ENCODE peak calls at places on chromosomes 12 and 14, in eight cellular contexts. G, A, P, I, U, L, W and K are unnamed samples.

GRCh38 chr12:54126696-54127537 is 61.9 kb downstream of the SMUG1 start:
- DNase-seq in G (peak), A (no peak), P (no peak), I (peak), U (no peak), L (no peak), W (peak), K (no peak)

GRCh38 chr14:63770187-63770807 is 42.4 kb upstream of the SGPP1 start:
- DNase-seq in G (peak), A (peak), P (peak), I (peak), U (peak), L (no peak), W (no peak), K (no peak)

GRCh38 chr14:47678157-47678556 is 2.8 kb upstream of the MDGA2 start:
- DNase-seq in G (no peak), A (no peak), P (no peak), I (no peak), U (no peak), L (no peak), W (no peak), K (no peak)

GRCh38 chr12:1739368-1739767 is 48.5 kb downstream of the ADIPOR2 start:
- DNase-seq in G (no peak), A (no peak), P (no peak), I (no peak), U (no peak), L (no peak), W (no peak), K (no peak)

GRCh38 chr14:24059841-24060388 is 8.1 kb downstream of the CARMIL3 start:
- DNase-seq in G (no peak), A (no peak), P (no peak), I (no peak), U (no peak), L (no peak), W (no peak), K (no peak)

GRCh38 chr12:80059875-80060274 is 39.5 kb upstream of the OTOGL start:
- DNase-seq in G (no peak), A (no peak), P (no peak), I (no peak), U (no peak), L (no peak), W (no peak), K (no peak)

GRCh38 chr14:52124791-52125661 is 56.2 kb upstream of the NID2 start:
- DNase-seq in G (peak), A (peak), P (no peak), I (peak), U (no peak), L (no peak), W (no peak), K (no peak)

GRCh38 chr12:41334390-41334789 is 146.3 kb downstream of the PDZRN4 start:
- DNase-seq in G (no peak), A (no peak), P (no peak), I (no peak), U (no peak), L (no peak), W (no peak), K (no peak)

GRCh38 chr12:57242329-57242690 is 8.7 kb downstream of the STAC3 start:
- DNase-seq in G (no peak), A (no peak), P (no peak), I (no peak), U (no peak), L (no peak), W (peak), K (no peak)

GRCh38 chr12:93426406-93426805 is 15.3 kb downstream of the UBE2N start:
- DNase-seq in G (no peak), A (no peak), P (no peak), I (no peak), U (no peak), L (no peak), W (no peak), K (no peak)

GRCh38 chr14:24389266-24389855 is 9.4 kb upstream of the NYNRIN start:
- DNase-seq in G (peak), A (peak), P (no peak), I (no peak), U (no peak), L (no peak), W (no peak), K (no peak)

GRCh38 chr12:63994704-63995103 is 150.2 kb downstream of the SRGAP1 start:
- DNase-seq in G (peak), A (no peak), P (no peak), I (no peak), U (no peak), L (no peak), W (no peak), K (no peak)

GRCh38 chr12:2011641-2012607 is 7.7 kb upstream of the DCP1B start:
- DNase-seq in G (no peak), A (no peak), P (no peak), I (no peak), U (no peak), L (no peak), W (no peak), K (no peak)

GRCh38 chr12:2286051-2286450 is 233.3 kb downstream of the CACNA1C start:
- DNase-seq in G (no peak), A (no peak), P (no peak), I (no peak), U (no peak), L (no peak), W (no peak), K (no peak)

GRCh38 chr14:65100905-65101541 is 1.3 kb downstream of the MAX start:
- DNase-seq in G (no peak), A (no peak), P (no peak), I (no peak), U (no peak), L (no peak), W (no peak), K (no peak)

GRCh38 chr12:76074701-76075336 is 9.7 kb downstream of the NAP1L1 start:
- DNase-seq in G (no peak), A (no peak), P (no peak), I (no peak), U (no peak), L (no peak), W (no peak), K (no peak)

GRCh38 chr12:91958816-91959215 is 186.8 kb downstream of the BTG1 start:
- DNase-seq in G (peak), A (peak), P (no peak), I (peak), U (peak), L (no peak), W (no peak), K (no peak)

GRCh38 chr12:65786041-65786440 is 38.2 kb upstream of the HMGA2 start:
- DNase-seq in G (no peak), A (no peak), P (no peak), I (no peak), U (no peak), L (no peak), W (no peak), K (no peak)

GRCh38 chr12:110266980-110267620 is 13.9 kb upstream of the ATP2A2 start:
- DNase-seq in G (peak), A (peak), P (no peak), I (peak), U (no peak), L (peak), W (no peak), K (no peak)

GRCh38 chr12:119775246-119775895 is 101.7 kb downstream of the CIT start:
- DNase-seq in G (no peak), A (no peak), P (no peak), I (no peak), U (no peak), L (no peak), W (no peak), K (no peak)

GRCh38 chr12:6377667-6377994 is 2.3 kb upstream of the SCNN1A start:
- DNase-seq in G (no peak), A (no peak), P (no peak), I (no peak), U (no peak), L (no peak), W (no peak), K (no peak)

GRCh38 chr14:31572955-31573354 is 11.8 kb downstream of the NUBPL start:
- DNase-seq in G (no peak), A (no peak), P (no peak), I (no peak), U (no peak), L (no peak), W (no peak), K (no peak)

GRCh38 chr14:29927596-29928341 is at the start of gene PRKD1:
- DNase-seq in G (peak), A (peak), P (peak), I (peak), U (no peak), L (peak), W (peak), K (no peak)

GRCh38 chr12:51219345-51219744 is 1.5 kb upstream of the POU6F1 start:
- DNase-seq in G (no peak), A (no peak), P (no peak), I (no peak), U (no peak), L (no peak), W (no peak), K (no peak)

GRCh38 chr14:50631408-50631821 is 36.7 kb downstream of the SAV1 start:
- DNase-seq in G (no peak), A (no peak), P (no peak), I (peak), U (no peak), L (no peak), W (no peak), K (no peak)

GRCh38 chr12:120759591-120760348 is 34.1 kb downstream of the ACADS start:
- DNase-seq in G (no peak), A (no peak), P (no peak), I (no peak), U (no peak), L (no peak), W (no peak), K (no peak)

GRCh38 chr14:92589213-92589852 is 75.8 kb downstream of the RIN3 start:
- DNase-seq in G (peak), A (no peak), P (no peak), I (no peak), U (no peak), L (no peak), W (no peak), K (no peak)

GRCh38 chr12:52053570-52054209 is 2.4 kb downstream of the NR4A1 start:
- DNase-seq in G (no peak), A (no peak), P (no peak), I (no peak), U (no peak), L (no peak), W (no peak), K (no peak)

GRCh38 chr12:30979371-30980259 is 53.1 kb downstream of the TSPAN11 start:
- DNase-seq in G (no peak), A (no peak), P (no peak), I (no peak), U (no peak), L (no peak), W (no peak), K (no peak)

GRCh38 chr14:67557118-67557517 is 24.0 kb downstream of the PLEKHH1 start:
- DNase-seq in G (no peak), A (no peak), P (no peak), I (no peak), U (no peak), L (no peak), W (peak), K (no peak)

GRCh38 chr12:69570545-69571399 is 14.5 kb upstream of the CCT2 start:
- DNase-seq in G (peak), A (peak), P (peak), I (peak), U (no peak), L (peak), W (no peak), K (peak)

GRCh38 chr12:68940731-68941130 is 7.8 kb upstream of the CPM start:
- DNase-seq in G (no peak), A (no peak), P (no peak), I (no peak), U (no peak), L (no peak), W (no peak), K (no peak)

GRCh38 chr12:98478606-98479005 is 36.8 kb upstream of the TMPO start:
- DNase-seq in G (no peak), A (no peak), P (no peak), I (no peak), U (no peak), L (no peak), W (no peak), K (no peak)

GRCh38 chr14:61602733-61603077 is 92.6 kb upstream of the HIF1A start:
- DNase-seq in G (no peak), A (no peak), P (no peak), I (peak), U (no peak), L (no peak), W (no peak), K (no peak)

GRCh38 chr12:57261385-57261784 is 10.4 kb upstream of the STAC3 start:
- DNase-seq in G (no peak), A (no peak), P (no peak), I (no peak), U (no peak), L (no peak), W (no peak), K (no peak)

GRCh38 chr14:104937161-104937560 is 12.5 kb downstream of the PLD4 start:
- DNase-seq in G (no peak), A (no peak), P (peak), I (no peak), U (no peak), L (no peak), W (no peak), K (no peak)

GRCh38 chr12:68878846-68879245 is 54.1 kb downstream of the CPM start:
- DNase-seq in G (no peak), A (no peak), P (no peak), I (no peak), U (no peak), L (no peak), W (no peak), K (no peak)

DNA sequence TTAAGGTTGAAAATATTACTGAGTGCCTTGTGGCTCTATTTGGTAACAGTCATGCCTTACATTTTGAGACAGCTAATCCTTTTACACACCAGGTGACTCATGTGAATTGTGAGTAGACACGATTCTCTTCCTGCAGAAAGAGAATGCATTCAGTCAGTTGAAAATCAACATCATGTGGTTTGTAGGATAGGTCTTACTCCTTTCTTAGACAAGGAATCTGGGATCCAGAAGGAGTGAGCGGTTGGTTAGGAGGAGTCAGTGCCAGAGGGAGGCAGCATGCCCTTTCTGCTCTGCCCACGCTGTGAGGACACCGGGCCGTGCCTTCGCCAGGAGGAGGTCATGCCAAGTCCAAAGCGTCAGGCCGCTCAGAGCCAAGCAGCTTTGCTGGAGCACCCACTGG is 47.6 kb downstream of the TRAF3 start:
- DNase-seq in G (peak), A (peak), P (no peak), I (peak), U (no peak), L (no peak), W (peak), K (no peak)
- TF ChIP-seq CTCF in G (no peak), A (no peak), P (no peak), I (no peak), U (no peak), L (no peak), W (peak), K (no peak)

GRCh38 chr12:125492354-125493270 is 427.4 kb downstream of the AACS start:
- DNase-seq in G (no peak), A (no peak), P (no peak), I (no peak), U (no peak), L (no peak), W (no peak), K (no peak)

GRCh38 chr12:125491585-125491984 is 426.4 kb downstream of the AACS start:
- DNase-seq in G (no peak), A (no peak), P (no peak), I (no peak), U (no peak), L (no peak), W (no peak), K (no peak)

DNA sequence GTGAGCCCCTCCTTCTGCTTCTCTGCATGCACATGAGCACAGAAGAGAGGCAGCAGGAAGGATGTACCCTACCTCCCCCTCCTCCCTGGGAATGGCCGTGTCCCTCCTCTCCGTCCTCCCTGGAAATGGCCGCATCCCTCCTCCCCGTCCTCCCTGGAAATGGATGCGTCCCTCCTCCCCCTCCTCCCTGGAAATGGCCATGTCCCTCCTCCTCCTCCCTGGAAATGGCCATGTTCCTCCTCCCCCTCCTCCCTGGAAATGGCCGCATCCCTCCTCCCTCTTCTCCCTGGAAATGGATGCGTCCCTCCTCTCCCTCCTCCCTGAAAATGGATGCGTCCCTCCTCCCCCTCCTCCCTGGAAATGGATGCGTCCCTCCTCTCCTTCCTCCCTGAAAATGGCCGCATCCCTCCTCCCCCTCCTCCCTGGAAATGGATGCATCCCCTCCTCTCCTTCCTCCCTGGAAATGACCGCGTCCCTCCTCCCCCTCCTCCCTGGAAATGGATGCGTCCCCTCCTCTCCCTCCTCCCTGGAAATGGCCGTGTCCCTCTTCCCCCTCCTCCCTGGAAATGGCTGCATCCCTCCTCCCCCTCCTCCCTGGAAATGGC is 428.6 kb downstream of the AACS start:
- DNase-seq in G (no peak), A (no peak), P (no peak), I (no peak), U (no peak), L (no peak), W (no peak), K (no peak)
- TF ChIP-seq CTCF in G (no peak), A (no peak), P (no peak), I (no peak), U (no peak), L (no peak), W (no peak), K (no peak)

DNA sequence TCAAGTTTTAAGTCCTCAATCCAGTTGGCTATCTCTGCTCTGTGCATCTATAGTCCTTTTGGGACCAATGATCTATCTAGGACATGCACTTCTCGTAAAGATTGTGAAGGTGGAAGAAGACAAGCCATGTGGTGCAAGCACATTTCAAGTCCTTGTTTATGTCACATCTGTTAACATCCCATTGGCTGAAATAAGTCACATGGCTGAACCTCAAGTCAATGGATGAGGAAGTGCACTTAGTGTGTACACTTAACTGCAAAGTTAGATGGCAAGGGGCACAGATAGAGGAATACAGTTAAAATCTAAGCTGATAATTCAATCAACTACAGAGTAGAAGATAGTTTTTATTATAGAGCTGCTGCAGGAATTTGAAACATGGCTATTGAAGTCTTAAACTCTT is 362.8 kb upstream of the TBX3 start:
- DNase-seq in G (no peak), A (no peak), P (no peak), I (no peak), U (no peak), L (no peak), W (no peak), K (no peak)
- TF ChIP-seq CTCF in G (no peak), A (no peak), P (no peak), I (no peak), U (no peak), L (no peak), W (no peak), K (no peak)

DNA sequence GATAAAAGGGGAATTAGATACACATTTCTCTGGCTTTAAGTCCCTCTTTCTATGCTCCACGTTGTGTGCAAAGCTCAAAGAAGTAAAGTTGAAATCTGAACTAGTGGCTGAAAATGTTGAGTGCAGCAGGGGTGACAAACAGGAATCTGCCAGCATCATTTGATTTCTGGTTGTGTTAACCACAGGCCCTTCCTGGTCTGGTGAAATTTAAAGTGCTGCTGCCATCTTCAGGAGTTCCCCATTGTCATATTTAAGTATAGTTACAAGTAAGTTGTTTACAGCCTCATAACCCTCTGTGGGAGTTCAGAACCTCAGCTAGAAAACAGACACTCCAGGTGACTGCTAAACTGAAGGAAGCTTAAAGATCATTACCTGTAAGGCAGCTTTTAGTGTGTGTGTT is 90.9 kb upstream of the CCDC196 start:
- DNase-seq in G (no peak), A (no peak), P (peak), I (no peak), U (no peak), L (no peak), W (no peak), K (no peak)
- TF ChIP-seq CTCF in G (no peak), A (no peak), P (peak), I (no peak), U (no peak), L (no peak), W (no peak), K (no peak)